ENCODE peak calls at places on chromosomes 11 and 22, in six cellular contexts. L, K, V, D, T and U are unnamed samples.
A peak's percentile ranks its signal among the peaks of the same experiment; 100 is the strongest.

GRCh38 chr22:46797355-46797754 is 34.9 kb downstream of the TBC1D22A start:
- DNase-seq in L (peak; percentile 41), K (no peak), V (no peak), D (peak; percentile 31), T (no peak), U (no peak)

GRCh38 chr11:34027516-34028406 is 23.8 kb upstream of the CAPRIN1 start:
- DNase-seq in L (no peak), K (no peak), V (no peak), D (no peak), T (no peak), U (no peak)

GRCh38 chr22:41405588-41405987 is 23.8 kb downstream of the TEF start:
- DNase-seq in L (no peak), K (no peak), V (no peak), D (no peak), T (peak; percentile 38), U (no peak)

GRCh38 chr22:47307326-47307725 is 544.9 kb downstream of the TBC1D22A start:
- DNase-seq in L (no peak), K (no peak), V (no peak), D (peak; percentile 64), T (no peak), U (no peak)

GRCh38 chr22:41092847-41093371 is 517 bp downstream of the EP300 start:
- DNase-seq in L (peak; percentile 57), K (peak; percentile 62), V (no peak), D (peak; percentile 69), T (peak; percentile 14), U (no peak)

GRCh38 chr11:115535781-115536180 is 31.6 kb upstream of the CADM1 start:
- DNase-seq in L (peak; percentile 8), K (peak; percentile 34), V (no peak), D (no peak), T (no peak), U (no peak)

GRCh38 chr11:83355406-83355805 is 69.2 kb upstream of the CCDC90B start:
- DNase-seq in L (no peak), K (no peak), V (no peak), D (no peak), T (no peak), U (no peak)

GRCh38 chr11:68206211-68206610 is 6.9 kb downstream of the KMT5B start:
- DNase-seq in L (peak; percentile 74), K (peak; percentile 67), V (no peak), D (peak; percentile 75), T (no peak), U (peak; percentile 28)

GRCh38 chr22:35446365-35446764 is 46.4 kb downstream of the MCM5 start:
- DNase-seq in L (no peak), K (no peak), V (no peak), D (peak; percentile 92), T (no peak), U (peak; percentile 81)

GRCh38 chr11:8839306-8839956 is 71.6 kb upstream of the AKIP1 start:
- DNase-seq in L (no peak), K (peak; percentile 28), V (no peak), D (no peak), T (no peak), U (no peak)

GRCh38 chr11:128201801-128202200 is 385.6 kb downstream of the ETS1 start:
- DNase-seq in L (no peak), K (no peak), V (no peak), D (no peak), T (no peak), U (no peak)

GRCh38 chr22:49582171-49582570 is 245.5 kb downstream of the BRD1 start:
- DNase-seq in L (no peak), K (no peak), V (no peak), D (no peak), T (no peak), U (no peak)

GRCh38 chr11:84247931-84248330 is 961.8 kb upstream of the CCDC90B start:
- DNase-seq in L (no peak), K (no peak), V (no peak), D (no peak), T (no peak), U (no peak)

GRCh38 chr11:122746050-122746478 is 90.5 kb downstream of the UBASH3B start:
- DNase-seq in L (no peak), K (no peak), V (no peak), D (no peak), T (peak; percentile 70), U (no peak)

GRCh38 chr11:48003926-48004325 is 23.6 kb downstream of the PTPRJ start:
- DNase-seq in L (no peak), K (no peak), V (no peak), D (no peak), T (no peak), U (no peak)

GRCh38 chr22:46031965-46032851 is 55.2 kb upstream of the WNT7B start:
- DNase-seq in L (no peak), K (no peak), V (no peak), D (no peak), T (no peak), U (no peak)

GRCh38 chr11:94731921-94732601 is 36.1 kb upstream of the AMOTL1 start:
- DNase-seq in L (no peak), K (no peak), V (no peak), D (peak; percentile 95), T (no peak), U (peak; percentile 69)

GRCh38 chr11:64888761-64889511 is 10.5 kb upstream of the EHD1 start:
- DNase-seq in L (no peak), K (no peak), V (no peak), D (no peak), T (no peak), U (no peak)

GRCh38 chr11:113841691-113842090 is 33.7 kb downstream of the USP28 start:
- DNase-seq in L (no peak), K (no peak), V (no peak), D (no peak), T (no peak), U (no peak)

GRCh38 chr11:100094121-100094865 is 592.8 kb upstream of the ARHGAP42 start:
- DNase-seq in L (no peak), K (no peak), V (no peak), D (no peak), T (no peak), U (no peak)

GRCh38 chr11:65315204-65315865 is 669 bp downstream of the CDC42EP2 start:
- DNase-seq in L (peak; percentile 92), K (peak; percentile 97), V (peak; percentile 82), D (peak; percentile 79), T (peak; percentile 74), U (peak; percentile 59)

GRCh38 chr11:13606701-13607100 is 61.8 kb upstream of the FAR1 start:
- DNase-seq in L (peak; percentile 62), K (no peak), V (no peak), D (no peak), T (no peak), U (no peak)

GRCh38 chr22:45358127-45358526 is 48.4 kb downstream of the FAM118A start:
- DNase-seq in L (no peak), K (no peak), V (no peak), D (peak; percentile 20), T (no peak), U (no peak)

GRCh38 chr22:25692392-25692791 is 49.6 kb upstream of the MYO18B start:
- DNase-seq in L (no peak), K (no peak), V (no peak), D (no peak), T (no peak), U (no peak)

GRCh38 chr11:59106363-59107336 is at the start of gene FAM111B:
- DNase-seq in L (peak; percentile 77), K (peak; percentile 92), V (no peak), D (peak; percentile 85), T (peak; percentile 31), U (peak; percentile 44)

GRCh38 chr11:12502041-12502440 is 124.7 kb downstream of the PARVA start:
- DNase-seq in L (no peak), K (no peak), V (no peak), D (peak; percentile 52), T (no peak), U (no peak)

GRCh38 chr22:38782402-38783094 is 11.4 kb downstream of the DNAL4 start:
- DNase-seq in L (peak; percentile 61), K (no peak), V (no peak), D (peak; percentile 84), T (no peak), U (peak; percentile 33)

GRCh38 chr11:113675565-113675964 is 30.5 kb downstream of the TMPRSS5 start:
- DNase-seq in L (no peak), K (peak; percentile 47), V (no peak), D (peak; percentile 51), T (no peak), U (no peak)

GRCh38 chr11:32072872-32073661 is 17.8 kb upstream of the RCN1 start:
- DNase-seq in L (no peak), K (peak; percentile 86), V (no peak), D (no peak), T (no peak), U (no peak)

GRCh38 chr11:83666149-83666548 is 380.0 kb upstream of the CCDC90B start:
- DNase-seq in L (no peak), K (peak; percentile 61), V (no peak), D (no peak), T (no peak), U (no peak)

GRCh38 chr22:47386812-47387510 is 624.5 kb downstream of the TBC1D22A start:
- DNase-seq in L (no peak), K (no peak), V (no peak), D (no peak), T (no peak), U (no peak)

GRCh38 chr22:27670701-27671412 is 130.7 kb downstream of the MN1 start:
- DNase-seq in L (peak; percentile 94), K (peak; percentile 82), V (no peak), D (peak; percentile 21), T (no peak), U (no peak)

GRCh38 chr11:104943561-104943960 is 24.8 kb downstream of the CASP4 start:
- DNase-seq in L (no peak), K (no peak), V (no peak), D (no peak), T (no peak), U (no peak)